ENCODE peak calls at places on chromosomes 3 and 15, in eight cellular contexts. N is NCI-H2029; Z is EL; U is stimulated activated CD4-positive, alpha-beta T cell treated with anti-CD3 and anti-CD28 coated beads, Interleukin-4, amount 100 ng/mL, for 24 hours; S is posterior cingulate gyrus; O is skeletal muscle cell; E is choroid plexus epithelial cell; P is lung. Y is an unnamed sample.

GRCh38 chr3:187738400-187739124 is 6.7 kb downstream of the BCL6 start:
- DNase-seq in N (peak; percentile 92), Z (peak; percentile 94), U (peak; percentile 78), S (peak; percentile 73), O (no peak), E (peak; percentile 96), P (peak; percentile 93), Y (peak; percentile 70)

GRCh38 chr15:60074181-60074885 is 70.2 kb downstream of the FOXB1 start:
- DNase-seq in N (no peak), Z (peak; percentile 28), U (no peak), S (no peak), O (no peak), E (peak; percentile 24), P (no peak), Y (peak; percentile 6)

GRCh38 chr3:114057011-114057347 is 442 bp downstream of the QTRT2 start:
- DNase-seq in N (no peak), Z (no peak), U (no peak), S (no peak), O (no peak), E (no peak), P (no peak), Y (no peak)

GRCh38 chr3:52253314-52254260 is 8.0 kb downstream of the PPM1M start:
- DNase-seq in N (no peak), Z (no peak), U (peak; percentile 85), S (no peak), O (no peak), E (peak; percentile 24), P (no peak), Y (peak; percentile 74)

GRCh38 chr3:132660745-132661067 is 577 bp downstream of the UBA5 start:
- DNase-seq in N (no peak), Z (peak; percentile 41), U (no peak), S (no peak), O (no peak), E (peak; percentile 26), P (no peak), Y (no peak)

GRCh38 chr3:12175844-12176453 is 17.2 kb upstream of the TIMP4 start:
- DNase-seq in N (no peak), Z (peak; percentile 51), U (peak; percentile 23), S (peak; percentile 21), O (no peak), E (peak; percentile 78), P (peak; percentile 63), Y (no peak)

GRCh38 chr15:99845009-99845408 is 111.8 kb upstream of the LYSMD4 start:
- DNase-seq in N (no peak), Z (peak; percentile 9), U (peak; percentile 9), S (no peak), O (no peak), E (peak; percentile 68), P (no peak), Y (no peak)

GRCh38 chr15:84645997-84646396 is 8.1 kb downstream of the WDR73 start:
- DNase-seq in N (no peak), Z (no peak), U (no peak), S (no peak), O (no peak), E (no peak), P (no peak), Y (no peak)

GRCh38 chr3:48715179-48715800 is 1.7 kb downstream of the IP6K2 start:
- DNase-seq in N (no peak), Z (peak; percentile 50), U (no peak), S (no peak), O (no peak), E (peak; percentile 72), P (no peak), Y (no peak)

GRCh38 chr3:55630280-55630920 is 143.3 kb upstream of the WNT5A start:
- DNase-seq in N (no peak), Z (no peak), U (no peak), S (no peak), O (no peak), E (no peak), P (no peak), Y (no peak)

GRCh38 chr3:136694321-136694720 is 57.9 kb downstream of the STAG1 start:
- DNase-seq in N (no peak), Z (no peak), U (no peak), S (no peak), O (no peak), E (no peak), P (no peak), Y (peak; percentile 33)

GRCh38 chr3:127742580-127742979 is 69.8 kb downstream of the ABTB1 start:
- DNase-seq in N (no peak), Z (no peak), U (no peak), S (no peak), O (no peak), E (no peak), P (no peak), Y (no peak)

GRCh38 chr3:149378420-149379388 is 1.3 kb upstream of the TM4SF1 start:
- DNase-seq in N (no peak), Z (no peak), U (no peak), S (no peak), O (no peak), E (no peak), P (no peak), Y (no peak)

GRCh38 chr3:174218011-174218410 is 641.1 kb upstream of the NAALADL2 start:
- DNase-seq in N (no peak), Z (no peak), U (no peak), S (no peak), O (peak; percentile 41), E (peak; percentile 9), P (no peak), Y (no peak)

GRCh38 chr3:151205482-151205881 is 2.5 kb upstream of the GPR171 start:
- DNase-seq in N (no peak), Z (no peak), U (no peak), S (no peak), O (no peak), E (no peak), P (no peak), Y (no peak)

GRCh38 chr15:35117508-35118280 is 32.6 kb upstream of the NANOGP8 start:
- DNase-seq in N (no peak), Z (no peak), U (no peak), S (no peak), O (no peak), E (no peak), P (no peak), Y (no peak)

GRCh38 chr15:45126535-45127158 is 3.0 kb downstream of the DUOXA1 start:
- DNase-seq in N (peak; percentile 22), Z (peak; percentile 36), U (peak; percentile 36), S (no peak), O (no peak), E (peak; percentile 54), P (no peak), Y (no peak)

GRCh38 chr3:111723293-111723963 is 128.3 kb upstream of the ZBED2 start:
- DNase-seq in N (peak; percentile 48), Z (peak; percentile 90), U (no peak), S (no peak), O (peak; percentile 84), E (peak; percentile 91), P (no peak), Y (no peak)

GRCh38 chr3:120160050-120160449 is 65.8 kb upstream of the GSK3B start:
- DNase-seq in N (peak; percentile 28), Z (peak; percentile 99), U (no peak), S (no peak), O (peak; percentile 99), E (peak; percentile 98), P (peak; percentile 81), Y (no peak)

GRCh38 chr3:184459355-184459754 is 79.5 kb downstream of the CHRD start:
- DNase-seq in N (no peak), Z (peak; percentile 88), U (no peak), S (no peak), O (no peak), E (peak; percentile 63), P (no peak), Y (no peak)

GRCh38 chr3:149736180-149737100 is 15.8 kb downstream of the COMMD2 start:
- DNase-seq in N (no peak), Z (peak; percentile 62), U (no peak), S (no peak), O (peak; percentile 22), E (peak; percentile 82), P (no peak), Y (no peak)

GRCh38 chr3:54830658-54831057 is 97.2 kb downstream of the LRTM1 start:
- DNase-seq in N (no peak), Z (peak; percentile 16), U (no peak), S (no peak), O (no peak), E (peak; percentile 56), P (no peak), Y (no peak)

GRCh38 chr15:85616549-85616948 is 178.2 kb downstream of the KLHL25 start:
- DNase-seq in N (no peak), Z (no peak), U (no peak), S (no peak), O (no peak), E (no peak), P (no peak), Y (no peak)

Y was measured in CD8-positive, alpha-beta memory T cell.